ENCODE peak calls at places on chromosome 11, in four cellular contexts. One of them, this sample, is unnamed.

GRCh38 chr11:35633827-35634226 is 15.6 kb downstream of the FJX1 start:
- DNase-seq in epithelial cell of esophagus: no peak
- DNase-seq in esophagus squamous epithelium: no peak
- DNase-seq in osteoblast: no peak
- DNase-seq in this sample: no peak

GRCh38 chr11:113176971-113177370 is 137.4 kb upstream of the TTC12 start:
- DNase-seq in epithelial cell of esophagus: no peak
- DNase-seq in esophagus squamous epithelium: no peak
- DNase-seq in osteoblast: no peak
- DNase-seq in this sample: no peak

GRCh38 chr11:8501838-8502237 is 92.2 kb downstream of the STK33 start:
- DNase-seq in epithelial cell of esophagus: peak
- DNase-seq in esophagus squamous epithelium: no peak
- DNase-seq in osteoblast: no peak
- DNase-seq in this sample: no peak

GRCh38 chr11:9609002-9609759 is 35.7 kb downstream of the WEE1 start:
- DNase-seq in epithelial cell of esophagus: no peak
- DNase-seq in esophagus squamous epithelium: no peak
- DNase-seq in osteoblast: no peak
- DNase-seq in this sample: no peak

GRCh38 chr11:129317564-129317963 is 58.1 kb upstream of the BARX2 start:
- DNase-seq in epithelial cell of esophagus: peak
- DNase-seq in esophagus squamous epithelium: no peak
- DNase-seq in osteoblast: no peak
- DNase-seq in this sample: no peak

GRCh38 chr11:66683877-66684276 is 6.2 kb upstream of the RBM4B start:
- DNase-seq in epithelial cell of esophagus: no peak
- DNase-seq in esophagus squamous epithelium: no peak
- DNase-seq in osteoblast: no peak
- DNase-seq in this sample: no peak

GRCh38 chr11:8357891-8358566 is 94.4 kb upstream of the LMO1 start:
- DNase-seq in epithelial cell of esophagus: no peak
- DNase-seq in esophagus squamous epithelium: no peak
- DNase-seq in osteoblast: peak
- DNase-seq in this sample: no peak

GRCh38 chr11:76782526-76783293 is 446 bp upstream of the TSKU start:
- DNase-seq in epithelial cell of esophagus: peak
- DNase-seq in esophagus squamous epithelium: no peak
- DNase-seq in osteoblast: peak
- DNase-seq in this sample: peak

GRCh38 chr11:92384807-92385206 is 160.2 kb downstream of the FAT3 start:
- DNase-seq in epithelial cell of esophagus: no peak
- DNase-seq in esophagus squamous epithelium: no peak
- DNase-seq in osteoblast: peak
- DNase-seq in this sample: no peak

GRCh38 chr11:128593281-128593680 is 5.9 kb upstream of the ETS1 start:
- DNase-seq in epithelial cell of esophagus: peak
- DNase-seq in esophagus squamous epithelium: no peak
- DNase-seq in osteoblast: no peak
- DNase-seq in this sample: no peak

GRCh38 chr11:113690619-113691569 is 15.2 kb downstream of the TMPRSS5 start:
- DNase-seq in epithelial cell of esophagus: peak
- DNase-seq in esophagus squamous epithelium: no peak
- DNase-seq in osteoblast: peak
- DNase-seq in this sample: peak

GRCh38 chr11:10930961-10931760 is 73.3 kb upstream of the ZBED5 start:
- DNase-seq in epithelial cell of esophagus: peak
- DNase-seq in esophagus squamous epithelium: no peak
- DNase-seq in osteoblast: peak
- DNase-seq in this sample: peak

GRCh38 chr11:28756977-28757376 is 648.8 kb downstream of the METTL15 start:
- DNase-seq in epithelial cell of esophagus: peak
- DNase-seq in esophagus squamous epithelium: no peak
- DNase-seq in osteoblast: no peak
- DNase-seq in this sample: no peak

GRCh38 chr11:1089738-1090599 is 15.3 kb downstream of the MUC2 start:
- DNase-seq in epithelial cell of esophagus: no peak
- DNase-seq in esophagus squamous epithelium: no peak
- DNase-seq in osteoblast: no peak
- DNase-seq in this sample: no peak

GRCh38 chr11:70913715-70914231 is 338.6 kb downstream of the SHANK2 start:
- DNase-seq in epithelial cell of esophagus: no peak
- DNase-seq in esophagus squamous epithelium: no peak
- DNase-seq in osteoblast: no peak
- DNase-seq in this sample: no peak

GRCh38 chr11:11445441-11446185 is 92.6 kb upstream of the CSNK2A3 start:
- DNase-seq in epithelial cell of esophagus: no peak
- DNase-seq in esophagus squamous epithelium: no peak
- DNase-seq in osteoblast: peak
- DNase-seq in this sample: no peak

GRCh38 chr11:93662177-93662575 is 694 bp downstream of the CEP295 start:
- DNase-seq in epithelial cell of esophagus: no peak
- DNase-seq in esophagus squamous epithelium: no peak
- DNase-seq in osteoblast: no peak
- DNase-seq in this sample: no peak

GRCh38 chr11:44505591-44506054 is 59.8 kb upstream of the CD82 start:
- DNase-seq in epithelial cell of esophagus: peak
- DNase-seq in esophagus squamous epithelium: no peak
- DNase-seq in osteoblast: no peak
- DNase-seq in this sample: no peak

GRCh38 chr11:9568854-9569587 is 4.4 kb upstream of the WEE1 start:
- DNase-seq in epithelial cell of esophagus: peak
- DNase-seq in esophagus squamous epithelium: no peak
- DNase-seq in osteoblast: peak
- DNase-seq in this sample: no peak

GRCh38 chr11:105790841-105791240 is 181.0 kb downstream of the GRIA4 start:
- DNase-seq in epithelial cell of esophagus: no peak
- DNase-seq in esophagus squamous epithelium: no peak
- DNase-seq in osteoblast: no peak
- DNase-seq in this sample: no peak

GRCh38 chr11:93051181-93051580 is 81.7 kb downstream of the MTNR1B start:
- DNase-seq in epithelial cell of esophagus: peak
- DNase-seq in esophagus squamous epithelium: no peak
- DNase-seq in osteoblast: peak
- DNase-seq in this sample: no peak

GRCh38 chr11:22466809-22467208 is 128.6 kb downstream of the SLC17A6 start:
- DNase-seq in epithelial cell of esophagus: peak
- DNase-seq in esophagus squamous epithelium: no peak
- DNase-seq in osteoblast: peak
- DNase-seq in this sample: no peak

GRCh38 chr11:8913961-8914660 is 3.1 kb downstream of the AKIP1 start:
- DNase-seq in epithelial cell of esophagus: peak
- DNase-seq in esophagus squamous epithelium: no peak
- DNase-seq in osteoblast: peak
- DNase-seq in this sample: peak

GRCh38 chr11:119338946-119339580 is 1.6 kb downstream of the C1QTNF5 start:
- DNase-seq in epithelial cell of esophagus: no peak
- DNase-seq in esophagus squamous epithelium: no peak
- DNase-seq in osteoblast: peak
- DNase-seq in this sample: no peak

GRCh38 chr11:72586591-72587090 is 87.6 kb downstream of the PDE2A start:
- DNase-seq in epithelial cell of esophagus: no peak
- DNase-seq in esophagus squamous epithelium: no peak
- DNase-seq in osteoblast: peak
- DNase-seq in this sample: no peak

GRCh38 chr11:65496304-65497140 is 2.3 kb upstream of the MALAT1 start:
- DNase-seq in epithelial cell of esophagus: peak
- DNase-seq in esophagus squamous epithelium: no peak
- DNase-seq in osteoblast: peak
- DNase-seq in this sample: no peak

GRCh38 chr11:73980001-73980960 is 2.4 kb downstream of the UCP2 start:
- DNase-seq in epithelial cell of esophagus: peak
- DNase-seq in esophagus squamous epithelium: peak
- DNase-seq in osteoblast: peak
- DNase-seq in this sample: no peak

GRCh38 chr11:995058-995751 is 41.3 kb downstream of the MUC6 start:
- DNase-seq in epithelial cell of esophagus: no peak
- DNase-seq in esophagus squamous epithelium: no peak
- DNase-seq in osteoblast: no peak
- DNase-seq in this sample: no peak

DNA sequence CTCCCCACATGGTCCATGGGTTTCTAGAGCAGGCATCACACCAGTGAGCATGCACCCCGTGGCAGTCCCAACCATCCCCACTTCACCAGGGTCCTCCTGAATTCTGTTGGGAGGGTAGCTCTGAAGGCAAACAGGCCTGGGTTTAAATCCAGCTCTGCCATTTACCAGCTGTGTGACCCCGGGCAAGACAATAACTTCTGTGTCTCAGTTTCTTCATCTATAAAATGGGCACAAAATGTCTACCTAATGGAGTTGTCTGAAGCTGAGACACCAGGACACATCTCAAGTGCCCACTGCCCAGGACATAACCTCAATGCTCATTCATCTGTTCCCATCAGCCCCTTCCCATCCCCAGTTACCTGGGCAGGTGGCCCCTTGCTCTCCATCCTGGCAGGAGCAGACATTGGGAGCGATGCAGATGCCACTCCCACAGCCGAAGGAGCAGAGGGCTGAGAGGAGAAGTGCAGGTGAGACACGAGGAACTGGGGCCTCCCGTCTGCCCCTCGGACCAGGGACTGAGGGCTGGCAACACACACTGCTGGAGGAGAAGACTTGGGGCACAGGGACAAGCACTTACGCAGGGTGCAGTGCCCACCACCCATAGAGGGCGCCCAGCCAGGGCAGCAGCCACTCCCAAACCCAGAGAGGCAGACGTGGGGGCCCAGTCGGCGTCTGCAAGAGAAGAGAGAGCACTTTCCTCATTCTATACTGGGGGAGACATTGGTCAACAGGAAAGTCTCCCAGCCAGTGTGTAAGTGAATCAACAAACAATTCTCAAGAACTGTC is 4.0 kb downstream of the VWCE start:
- DNase-seq in epithelial cell of esophagus: no peak
- DNase-seq in esophagus squamous epithelium: no peak
- DNase-seq in osteoblast: peak
- DNase-seq in this sample: no peak
- TF ChIP-seq CTCF in epithelial cell of esophagus: no peak
- TF ChIP-seq CTCF in esophagus squamous epithelium: no peak
- TF ChIP-seq CTCF in osteoblast: no peak
- TF ChIP-seq CTCF in this sample: no peak

GRCh38 chr11:46676436-46677158 is 23.8 kb downstream of the ARHGAP1 start:
- DNase-seq in epithelial cell of esophagus: no peak
- DNase-seq in esophagus squamous epithelium: no peak
- DNase-seq in osteoblast: no peak
- DNase-seq in this sample: no peak

GRCh38 chr11:46675949-46676348 is 24.5 kb downstream of the ARHGAP1 start:
- DNase-seq in epithelial cell of esophagus: no peak
- DNase-seq in esophagus squamous epithelium: no peak
- DNase-seq in osteoblast: peak
- DNase-seq in this sample: no peak

GRCh38 chr11:46674463-46675287 is 25.7 kb downstream of the ARHGAP1 start:
- DNase-seq in epithelial cell of esophagus: no peak
- DNase-seq in esophagus squamous epithelium: no peak
- DNase-seq in osteoblast: no peak
- DNase-seq in this sample: no peak

GRCh38 chr11:46673713-46674462 is 26.5 kb downstream of the ARHGAP1 start:
- DNase-seq in epithelial cell of esophagus: no peak
- DNase-seq in esophagus squamous epithelium: no peak
- DNase-seq in osteoblast: no peak
- DNase-seq in this sample: no peak

DNA sequence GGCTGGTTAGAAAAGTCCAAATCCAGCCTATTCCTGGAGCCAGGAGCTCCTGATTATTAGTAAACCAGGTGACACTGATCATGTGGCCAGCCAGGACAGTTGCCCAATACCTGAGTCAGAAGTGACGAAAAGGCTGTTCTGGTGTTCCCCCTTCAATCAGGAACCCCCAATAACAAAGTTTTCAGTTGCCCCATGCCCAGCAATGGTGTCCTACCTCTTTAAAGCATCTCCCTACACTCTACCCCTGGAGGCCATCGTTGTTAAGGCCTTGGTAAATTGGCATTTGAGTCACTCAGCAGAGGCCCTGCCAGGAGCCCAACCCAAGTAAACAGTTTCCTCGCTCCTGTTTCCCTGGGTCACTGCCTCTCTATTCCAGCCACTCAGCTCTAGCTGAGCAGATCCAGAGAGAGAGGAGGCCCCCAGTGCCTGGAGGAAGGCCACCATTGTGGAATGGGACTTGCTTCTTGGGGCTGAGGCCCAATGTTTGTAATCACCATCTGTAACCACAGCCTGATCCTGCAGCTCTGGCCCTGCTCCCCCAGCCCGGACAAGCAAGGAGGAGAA is 25.0 kb downstream of the ARHGAP1 start:
- DNase-seq in epithelial cell of esophagus: peak
- DNase-seq in esophagus squamous epithelium: no peak
- DNase-seq in osteoblast: peak
- DNase-seq in this sample: no peak
- TF ChIP-seq CTCF in epithelial cell of esophagus: peak
- TF ChIP-seq CTCF in esophagus squamous epithelium: peak
- TF ChIP-seq CTCF in osteoblast: peak
- TF ChIP-seq CTCF in this sample: no peak

DNA sequence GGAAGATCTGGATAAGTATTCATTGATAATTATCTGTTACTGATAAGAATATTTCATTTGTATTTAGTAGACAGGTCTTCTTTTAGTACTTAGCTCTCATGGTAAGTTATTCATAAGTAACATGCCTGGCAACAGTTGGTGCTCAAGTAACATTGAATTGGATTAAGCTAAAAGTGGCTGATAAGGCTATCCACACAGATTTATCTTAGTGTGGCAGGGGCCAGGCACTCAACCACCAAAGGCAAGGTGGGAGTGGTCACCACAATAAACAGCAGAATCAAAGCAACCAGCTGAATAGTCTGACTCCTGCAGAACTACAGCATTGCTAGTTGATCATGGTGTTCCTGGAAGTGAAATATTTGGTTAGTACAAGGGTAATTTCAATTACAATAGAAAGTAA is 33.0 kb upstream of the NARS2 start:
- DNase-seq in epithelial cell of esophagus: no peak
- DNase-seq in esophagus squamous epithelium: no peak
- DNase-seq in osteoblast: peak
- DNase-seq in this sample: no peak
- TF ChIP-seq CTCF in epithelial cell of esophagus: no peak
- TF ChIP-seq CTCF in esophagus squamous epithelium: no peak
- TF ChIP-seq CTCF in osteoblast: no peak
- TF ChIP-seq CTCF in this sample: no peak

GRCh38 chr11:60347084-60347797 is 20.2 kb downstream of the MS4A6E start:
- DNase-seq in epithelial cell of esophagus: no peak
- DNase-seq in esophagus squamous epithelium: no peak
- DNase-seq in osteoblast: no peak
- DNase-seq in this sample: no peak

GRCh38 chr11:60343094-60343704 is 16.1 kb downstream of the MS4A6E start:
- DNase-seq in epithelial cell of esophagus: peak
- DNase-seq in esophagus squamous epithelium: no peak
- DNase-seq in osteoblast: no peak
- DNase-seq in this sample: no peak

GRCh38 chr11:60348116-60348515 is 21.1 kb downstream of the MS4A6E start:
- DNase-seq in epithelial cell of esophagus: no peak
- DNase-seq in esophagus squamous epithelium: no peak
- DNase-seq in osteoblast: no peak
- DNase-seq in this sample: no peak

GRCh38 chr11:60344146-60344545 is 17.1 kb downstream of the MS4A6E start:
- DNase-seq in epithelial cell of esophagus: no peak
- DNase-seq in esophagus squamous epithelium: no peak
- DNase-seq in osteoblast: no peak
- DNase-seq in this sample: no peak

GRCh38 chr11:60345489-60345888 is 18.4 kb downstream of the MS4A6E start:
- DNase-seq in epithelial cell of esophagus: peak
- DNase-seq in esophagus squamous epithelium: no peak
- DNase-seq in osteoblast: no peak
- DNase-seq in this sample: peak
- TF ChIP-seq CTCF in epithelial cell of esophagus: no peak
- TF ChIP-seq CTCF in esophagus squamous epithelium: peak
- TF ChIP-seq CTCF in osteoblast: peak
- TF ChIP-seq CTCF in this sample: peak

This sample was measured in neural crest cell.